ENCODE peak calls at places on chromosomes 5 and 9, in four cellular contexts. X is stimulated activated CD4-positive, alpha-beta T cell treated with anti-CD3 and anti-CD28 coated beads, Interleukin-2, amount 100 ng/mL, for 24 hours; V is effector memory CD4-positive, alpha-beta T cell; N is globus pallidus. M is an unnamed sample.

GRCh38 chr5:131794596-131794995 is 2.2 kb downstream of the FNIP1 start:
- DNase-seq in N (peak; percentile 7), V (no peak), X (no peak), M (no peak)

GRCh38 chr5:131228646-131229045 is 35.2 kb upstream of the CDC42SE2 start:
- DNase-seq in X (no peak), N (no peak), V (no peak), M (peak; percentile 3)

GRCh38 chr5:149141224-149141956 is at the start of gene ABLIM3:
- DNase-seq in X (peak; percentile 75), N (peak; percentile 47), V (peak; percentile 47), M (peak; percentile 47)

GRCh38 chr5:78888580-78889187 is 96.4 kb downstream of the ARSB start:
- DNase-seq in N (no peak), X (no peak), V (no peak), M (no peak)

GRCh38 chr5:84859056-84859455 is 474.4 kb upstream of the EDIL3 start:
- DNase-seq in X (no peak), V (no peak), N (no peak), M (no peak)

GRCh38 chr5:38846379-38846967 is 661 bp downstream of the OSMR start:
- DNase-seq in X (no peak), V (no peak), N (no peak), M (no peak)

GRCh38 chr9:107404086-107404590 is 85.4 kb downstream of the KLF4 start:
- DNase-seq in N (no peak), X (no peak), V (no peak), M (no peak)

GRCh38 chr5:50874277-50874984 is 208.0 kb downstream of the PARP8 start:
- DNase-seq in V (no peak), N (peak; percentile 37), X (no peak), M (no peak)

GRCh38 chr5:62779010-62779422 is 200.4 kb downstream of the LRRC70 start:
- DNase-seq in V (no peak), N (peak; percentile 61), X (no peak), M (peak; percentile 34)

M was measured in stromal cell of bone marrow.